ENCODE peak calls at places on chromosomes 13 and 19, in ten cellular contexts. J is psoas muscle; B is effector memory CD4-positive, alpha-beta T cell; D is A549; Q is GM23338; T is right atrium auricular region; H is thoracic aorta; M is tibial artery; Y is tibial nerve; F is endodermal cell. V is an unnamed sample.

GRCh38 chr13:110925023-110925608 is 10.2 kb upstream of the ANKRD10 start:
- DNase-seq in J (no peak), B (no peak), D (no peak), Q (peak; percentile 73), T (no peak), H (no peak), M (no peak), Y (no peak), F (peak; percentile 74), V (no peak)

GRCh38 chr13:82636119-82636518 is 1246.2 kb downstream of the SLITRK1 start:
- DNase-seq in J (no peak), B (no peak), D (no peak), Q (no peak), T (no peak), H (no peak), M (no peak), Y (no peak), F (no peak), V (no peak)

GRCh38 chr19:45498411-45499195 is at the start of gene PPM1N:
- DNase-seq in J (peak; percentile 66), B (peak; percentile 44), D (no peak), Q (peak; percentile 87), T (no peak), H (no peak), M (no peak), Y (no peak), F (peak; percentile 83), V (no peak)

GRCh38 chr13:38662362-38662761 is 24.5 kb upstream of the FREM2 start:
- DNase-seq in J (no peak), B (no peak), D (no peak), Q (peak; percentile 17), T (no peak), H (no peak), M (no peak), Y (no peak), F (no peak), V (no peak)

GRCh38 chr13:100597253-100597652 is 8.7 kb upstream of the GGACT start:
- DNase-seq in J (no peak), B (no peak), D (no peak), Q (no peak), T (no peak), H (no peak), M (no peak), Y (no peak), F (no peak), V (no peak)

GRCh38 chr19:42279902-42280760 is 11.1 kb downstream of the CIC start:
- DNase-seq in J (peak; percentile 93), B (peak; percentile 82), D (peak; percentile 96), Q (peak; percentile 79), T (peak; percentile 94), H (peak; percentile 87), M (peak; percentile 90), Y (peak; percentile 93), F (peak; percentile 93), V (peak; percentile 92)

GRCh38 chr19:39566064-39566463 is 26.1 kb upstream of the EID2 start:
- DNase-seq in J (no peak), B (no peak), D (no peak), Q (peak; percentile 22), T (no peak), H (no peak), M (no peak), Y (no peak), F (no peak), V (no peak)

GRCh38 chr13:52447354-52447753 is 3.1 kb downstream of the VPS36 start:
- DNase-seq in J (no peak), B (no peak), D (no peak), Q (no peak), T (no peak), H (no peak), M (no peak), Y (no peak), F (no peak), V (no peak)

GRCh38 chr13:85650613-85651012 is 148.6 kb downstream of the SLITRK6 start:
- DNase-seq in J (no peak), B (no peak), D (no peak), Q (peak; percentile 70), T (no peak), H (no peak), M (no peak), Y (no peak), F (no peak), V (no peak)

GRCh38 chr19:4620675-4621074 is 18.6 kb upstream of the TNFAIP8L1 start:
- DNase-seq in J (no peak), B (no peak), D (no peak), Q (no peak), T (no peak), H (no peak), M (no peak), Y (no peak), F (no peak), V (no peak)

GRCh38 chr19:9700229-9700981 is 25.5 kb upstream of the ZNF562 start:
- DNase-seq in J (no peak), B (no peak), D (no peak), Q (no peak), T (no peak), H (no peak), M (no peak), Y (no peak), F (no peak), V (no peak)
- H3K27ac ChIP-seq in J (no peak overlapping the region), B (no peak overlapping the region), D (no peak overlapping the region), Q (no peak overlapping the region), T (no peak overlapping the region), H (no peak overlapping the region), M (no peak overlapping the region), Y (no peak overlapping the region), F (no peak overlapping the region), V (peak overlapping the region; percentile 12)

DNA sequence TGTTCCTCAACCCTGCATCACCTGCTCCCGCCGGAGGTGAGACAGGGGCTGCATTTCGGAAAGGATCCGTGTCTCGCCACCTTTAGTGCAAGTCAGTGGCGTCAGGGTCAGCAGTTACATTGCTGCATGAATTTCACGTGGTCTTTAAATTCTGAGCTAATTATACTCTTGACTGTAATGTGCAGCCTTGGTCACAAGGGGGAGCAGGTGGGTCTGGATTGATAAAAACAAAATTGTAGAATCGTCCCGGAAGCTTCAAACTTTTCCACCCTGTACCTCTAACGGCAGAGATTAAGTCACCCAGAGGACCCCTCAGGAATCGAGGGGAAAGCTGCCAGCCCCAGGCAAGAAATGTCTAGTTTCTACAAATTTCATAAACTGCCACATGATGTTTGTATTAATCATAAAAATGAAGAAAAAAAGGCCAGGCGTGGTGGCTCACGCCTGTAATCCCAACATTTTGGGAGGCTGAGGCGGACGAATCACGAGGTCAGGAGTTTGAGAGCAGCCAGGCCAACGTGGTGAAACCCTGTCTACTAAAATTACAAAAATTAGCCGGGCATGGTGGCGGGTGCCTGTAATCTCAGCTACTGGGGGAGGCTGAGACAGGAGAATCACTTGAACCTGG is 20.2 kb downstream of the BBC3 start:
- DNase-seq in J (peak; percentile 79), B (peak; percentile 72), D (peak; percentile 85), Q (peak; percentile 94), T (peak; percentile 92), H (peak; percentile 70), M (peak; percentile 92), Y (peak; percentile 99), F (peak; percentile 93), V (peak; percentile 46)
- H3K27ac ChIP-seq in J (peak overlapping the region; percentile 3), B (no peak overlapping the region), D (peak overlapping the region; percentile 76), Q (peak overlapping the region; percentile 89), T (peak overlapping the region; percentile 79), H (peak overlapping the region; percentile 60), M (peak overlapping the region; percentile 52), Y (peak overlapping the region; percentile 53), F (no peak overlapping the region), V (peak overlapping the region; percentile 3)

GRCh38 chr19:13366529-13367143 is 139.6 kb downstream of the CACNA1A start:
- DNase-seq in J (no peak), B (no peak), D (peak; percentile 34), Q (peak; percentile 82), T (no peak), H (no peak), M (no peak), Y (no peak), F (peak; percentile 68), V (no peak)

GRCh38 chr19:13376537-13376936 is 129.7 kb downstream of the CACNA1A start:
- DNase-seq in J (no peak), B (no peak), D (no peak), Q (no peak), T (no peak), H (no peak), M (no peak), Y (no peak), F (no peak), V (no peak)

GRCh38 chr19:13373599-13373998 is 132.7 kb downstream of the CACNA1A start:
- DNase-seq in J (no peak), B (no peak), D (no peak), Q (peak; percentile 33), T (no peak), H (no peak), M (no peak), Y (no peak), F (no peak), V (no peak)

GRCh38 chr19:13370948-13371347 is 135.3 kb downstream of the CACNA1A start:
- DNase-seq in J (no peak), B (no peak), D (no peak), Q (no peak), T (no peak), H (no peak), M (no peak), Y (no peak), F (no peak), V (no peak)
- H3K27ac ChIP-seq in J (no peak overlapping the region), B (no peak overlapping the region), D (no peak overlapping the region), Q (no peak overlapping the region), T (no peak overlapping the region), H (no peak overlapping the region), M (no peak overlapping the region), Y (no peak overlapping the region), F (no peak overlapping the region), V (no peak overlapping the region)

DNA sequence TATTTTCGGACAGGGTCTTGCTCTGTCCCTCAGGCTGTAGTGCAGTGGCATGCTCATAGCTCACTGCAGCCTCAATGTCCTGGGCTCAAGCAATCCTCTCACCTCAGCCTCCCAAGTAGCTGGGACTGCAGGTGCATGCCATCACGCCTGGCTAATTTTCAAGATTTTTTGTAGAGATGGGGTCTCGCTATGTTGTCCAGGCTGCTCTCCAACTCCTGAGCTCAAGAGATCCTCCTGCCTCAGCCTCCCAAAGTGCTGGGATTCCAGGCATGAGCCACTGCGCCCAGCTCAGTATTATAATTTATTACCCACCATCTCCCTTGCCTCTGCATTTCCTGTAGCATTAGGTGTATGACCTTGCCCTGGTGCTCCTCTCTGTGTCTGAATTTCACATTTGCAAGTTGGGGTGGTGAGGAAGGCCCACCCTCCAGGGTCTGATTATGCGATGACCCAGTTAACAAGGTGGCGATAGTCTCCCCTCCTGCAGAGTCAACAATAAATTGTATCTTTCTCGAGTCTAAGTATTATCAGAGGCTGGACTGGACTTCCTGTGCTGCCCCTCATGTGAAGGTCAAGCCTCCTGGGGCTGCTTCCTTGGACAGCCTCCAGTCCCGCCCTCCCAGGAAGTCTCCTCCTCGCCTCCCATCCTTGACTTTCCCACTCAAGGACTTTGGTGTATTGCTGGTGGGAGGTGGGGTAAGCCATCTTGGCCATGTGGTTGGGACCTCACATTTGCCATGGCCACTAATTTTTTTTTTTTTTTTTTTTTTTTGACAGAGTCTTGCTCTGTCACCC is 1.5 kb upstream of the TUBB4A start:
- DNase-seq in J (no peak), B (no peak), D (no peak), Q (no peak), T (no peak), H (no peak), M (no peak), Y (no peak), F (no peak), V (no peak)
- H3K27ac ChIP-seq in J (no peak overlapping the region), B (no peak overlapping the region), D (no peak overlapping the region), Q (no peak overlapping the region), T (no peak overlapping the region), H (no peak overlapping the region), M (no peak overlapping the region), Y (no peak overlapping the region), F (no peak overlapping the region), V (peak overlapping the region; percentile 99)

GRCh38 chr13:51311271-51311670 is 28.2 kb upstream of the SERPINE3 start:
- DNase-seq in J (no peak), B (no peak), D (no peak), Q (no peak), T (no peak), H (no peak), M (no peak), Y (no peak), F (peak; percentile 46), V (no peak)
- H3K27ac ChIP-seq in J (no peak overlapping the region), B (no peak overlapping the region), D (no peak overlapping the region), Q (no peak overlapping the region), T (no peak overlapping the region), H (no peak overlapping the region), M (no peak overlapping the region), Y (no peak overlapping the region), F (no peak overlapping the region), V (peak overlapping the region; percentile 49)

V was measured in substantia nigra.